ENCODE peak calls at places on chromosomes 12 and 14, in six cellular contexts. L is activated naive CD4-positive, alpha-beta T cell; D is AG04450; H is CD8-positive, alpha-beta T cell; G is heart right ventricle; X is Daoy. V is an unnamed sample.

GRCh38 chr12:1530592-1531159 is 63.7 kb downstream of the FBXL14 start:
- DNase-seq in X (no peak), H (no peak), D (no peak), L (no peak), G (no peak), V (no peak)

GRCh38 chr14:68232643-68233055 is 413.1 kb downstream of the RAD51B start:
- DNase-seq in H (no peak), D (peak; percentile 98), L (no peak), G (peak; percentile 86), X (peak; percentile 98), V (no peak)

GRCh38 chr12:115963030-115963480 is 314.4 kb downstream of the MED13L start:
- DNase-seq in G (no peak), H (no peak), X (peak; percentile 68), L (no peak), D (no peak), V (no peak)

GRCh38 chr12:88946377-88946997 is 366.2 kb upstream of the KITLG start:
- DNase-seq in X (peak; percentile 40), D (no peak), L (no peak), H (no peak), G (peak; percentile 48), V (no peak)

GRCh38 chr12:31011746-31012567 is 61.7 kb upstream of the DDX11 start:
- DNase-seq in L (no peak), D (no peak), H (no peak), X (no peak), G (no peak), V (no peak)

GRCh38 chr14:52011557-52011956 is 22.2 kb downstream of the RTRAF start:
- DNase-seq in D (no peak), X (no peak), G (no peak), L (no peak), H (no peak), V (no peak)

GRCh38 chr12:52884526-52885293 is 20.2 kb downstream of the KRT8 start:
- DNase-seq in L (peak; percentile 78), X (peak; percentile 71), G (peak; percentile 73), H (peak; percentile 61), D (no peak), V (peak; percentile 74)

GRCh38 chr14:104865069-104865630 is at the start of gene CEP170B:
- DNase-seq in L (peak; percentile 14), D (no peak), G (no peak), H (no peak), X (peak; percentile 58), V (no peak)

GRCh38 chr14:53128706-53129105 is 24.4 kb downstream of the DDHD1 start:
- DNase-seq in L (no peak), X (no peak), D (no peak), G (no peak), H (no peak), V (no peak)

GRCh38 chr12:28909291-28909690 is 239.8 kb upstream of the FAR2 start:
- DNase-seq in L (no peak), X (no peak), G (no peak), H (no peak), D (no peak), V (no peak)

GRCh38 chr12:118307069-118307954 is 65.4 kb downstream of the TAOK3 start:
- DNase-seq in L (no peak), H (no peak), D (peak; percentile 80), X (peak; percentile 80), G (peak; percentile 53), V (no peak)

GRCh38 chr14:106877527-106877926 is 1351.1 kb downstream of the TMEM121 start:
- DNase-seq in H (no peak), G (no peak), X (no peak), D (no peak), L (no peak), V (no peak)

GRCh38 chr14:56857206-56857605 is 46.9 kb upstream of the OTX2 start:
- DNase-seq in L (no peak), H (no peak), G (no peak), X (no peak), D (no peak), V (no peak)

GRCh38 chr12:8886515-8887284 is 27.6 kb upstream of the PHC1 start:
- DNase-seq in L (no peak), H (no peak), G (no peak), D (no peak), X (no peak), V (no peak)

GRCh38 chr12:50545783-50546182 is 41.0 kb downstream of the DIP2B start:
- DNase-seq in D (no peak), H (no peak), G (no peak), L (no peak), X (no peak), V (no peak)

GRCh38 chr14:26191666-26192065 is 406.2 kb downstream of the NOVA1 start:
- DNase-seq in G (no peak), L (no peak), D (no peak), H (no peak), X (no peak), V (no peak)

GRCh38 chr14:48027115-48027514 is 351.7 kb upstream of the MDGA2 start:
- DNase-seq in X (no peak), L (no peak), G (no peak), D (no peak), H (no peak), V (peak; percentile 32)

GRCh38 chr14:74275265-74275841 is 27.4 kb downstream of the ABCD4 start:
- DNase-seq in G (peak; percentile 22), X (peak; percentile 67), D (peak; percentile 37), L (no peak), H (no peak), V (peak; percentile 65)

GRCh38 chr12:31118347-31118830 is 44.7 kb downstream of the DDX11 start:
- DNase-seq in X (peak; percentile 56), G (no peak), D (no peak), H (no peak), L (no peak), V (no peak)

GRCh38 chr14:59245809-59246295 is 57.4 kb downstream of the DAAM1 start:
- DNase-seq in H (no peak), L (no peak), G (no peak), D (no peak), X (no peak), V (no peak)

GRCh38 chr14:52660325-52660724 is 35.0 kb downstream of the ERO1A start:
- DNase-seq in G (no peak), L (no peak), D (no peak), H (no peak), X (no peak), V (no peak)

GRCh38 chr12:3480744-3481143 is 10.3 kb upstream of the PRMT8 start:
- DNase-seq in L (no peak), X (no peak), G (no peak), H (no peak), D (no peak), V (no peak)

GRCh38 chr12:3418609-3419469 is 72.2 kb upstream of the PRMT8 start:
- DNase-seq in L (no peak), X (no peak), G (no peak), H (no peak), D (no peak), V (no peak)

GRCh38 chr14:28651148-28651547 is 115.4 kb upstream of the FOXG1 start:
- DNase-seq in H (no peak), G (no peak), X (peak; percentile 20), L (no peak), D (no peak), V (no peak)

GRCh38 chr12:6536894-6537579 is 2.7 kb downstream of the GAPDH start:
- DNase-seq in L (no peak), H (no peak), X (no peak), D (no peak), G (no peak), V (no peak)

GRCh38 chr12:12577786-12578185 is 15.1 kb upstream of the DUSP16 start:
- DNase-seq in X (no peak), D (no peak), L (no peak), G (no peak), H (no peak), V (no peak)

GRCh38 chr12:50110127-50110761 is 1.8 kb upstream of the COX14 start:
- DNase-seq in L (no peak), X (no peak), D (no peak), H (no peak), G (peak; percentile 69), V (peak; percentile 47)

GRCh38 chr12:121464331-121464730 is 64.4 kb downstream of the RNF34 start:
- DNase-seq in G (no peak), X (no peak), L (no peak), H (no peak), D (no peak), V (no peak)

GRCh38 chr12:85979641-85980040 is 105.5 kb downstream of the NTS start:
- DNase-seq in H (no peak), L (no peak), D (no peak), X (no peak), G (no peak), V (no peak)